ENCODE peak calls at places on chromosomes 11 and 22, in nine cellular contexts. I is T-helper 1 cell, O is psoas muscle, Y is astrocyte of the cerebellum, D is SJSA1, H is endodermal cell, U is NAMALWA, P is SJCRH30, F is SK-N-SH. B is an unnamed sample.

GRCh38 chr11:33000181-33000580 is 15.5 kb upstream of the DEPDC7 start:
- DNase-seq in I (no peak), O (no peak), Y (peak; percentile 64), D (peak; percentile 23), H (no peak), U (no peak), P (no peak), F (no peak), B (peak; percentile 45)

GRCh38 chr22:47063071-47063509 is 300.6 kb downstream of the TBC1D22A start:
- DNase-seq in I (no peak), O (no peak), Y (no peak), D (no peak), H (peak; percentile 33), U (no peak), P (no peak), F (no peak), B (no peak)

GRCh38 chr22:20509344-20510047 is 2.1 kb downstream of the MED15 start:
- DNase-seq in I (peak; percentile 44), O (peak; percentile 71), Y (peak; percentile 83), D (peak; percentile 90), H (no peak), U (peak; percentile 73), P (peak; percentile 39), F (peak; percentile 48), B (peak; percentile 78)

GRCh38 chr11:132238331-132238730 is 867.9 kb downstream of the NTM start:
- DNase-seq in I (no peak), O (no peak), Y (no peak), D (no peak), H (no peak), U (no peak), P (no peak), F (no peak), B (no peak)

GRCh38 chr11:118918128-118918685 is 7.5 kb downstream of the BCL9L start:
- DNase-seq in I (no peak), O (peak; percentile 88), Y (peak; percentile 90), D (peak; percentile 31), H (peak; percentile 95), U (no peak), P (no peak), F (peak; percentile 53), B (no peak)

GRCh38 chr22:39419096-39419495 is 19.5 kb downstream of the TAB1 start:
- DNase-seq in I (no peak), O (no peak), Y (no peak), D (no peak), H (no peak), U (no peak), P (no peak), F (no peak), B (no peak)

GRCh38 chr11:23404225-23405160 is 544.2 kb upstream of the CCDC179 start:
- DNase-seq in I (no peak), O (no peak), Y (no peak), D (no peak), H (no peak), U (no peak), P (no peak), F (no peak), B (no peak)

GRCh38 chr11:78045851-78046485 is 17.7 kb upstream of the THRSP start:
- DNase-seq in I (peak; percentile 75), O (peak; percentile 86), Y (no peak), D (peak; percentile 59), H (peak; percentile 93), U (peak; percentile 75), P (peak; percentile 79), F (peak; percentile 94), B (no peak)

GRCh38 chr22:42292726-42293520 is 22.5 kb upstream of the TCF20 start:
- DNase-seq in I (no peak), O (no peak), Y (no peak), D (no peak), H (no peak), U (no peak), P (no peak), F (no peak), B (no peak)

GRCh38 chr22:30167327-30167726 is 79.2 kb downstream of the LIF start:
- DNase-seq in I (no peak), O (no peak), Y (no peak), D (no peak), H (no peak), U (no peak), P (no peak), F (no peak), B (no peak)

GRCh38 chr11:129283141-129283540 is 91.0 kb upstream of the ARHGAP32 start:
- DNase-seq in I (no peak), O (no peak), Y (no peak), D (no peak), H (peak; percentile 70), U (no peak), P (no peak), F (no peak), B (no peak)

GRCh38 chr11:11451501-11452005 is 98.5 kb upstream of the CSNK2A3 start:
- DNase-seq in I (no peak), O (no peak), Y (no peak), D (peak; percentile 50), H (no peak), U (no peak), P (no peak), F (no peak), B (no peak)

GRCh38 chr22:30210235-30210831 is 36.2 kb downstream of the LIF start:
- DNase-seq in I (no peak), O (no peak), Y (no peak), D (peak; percentile 75), H (peak; percentile 63), U (no peak), P (peak; percentile 82), F (peak; percentile 15), B (no peak)

GRCh38 chr11:121964591-121964990 is 151.4 kb downstream of the BLID start:
- DNase-seq in I (no peak), O (no peak), Y (no peak), D (peak; percentile 14), H (no peak), U (no peak), P (no peak), F (no peak), B (peak; percentile 11)

GRCh38 chr11:65575568-65576231 is at the start of gene EHBP1L1:
- DNase-seq in I (peak; percentile 86), O (peak; percentile 81), Y (no peak), D (peak; percentile 81), H (peak; percentile 73), U (peak; percentile 79), P (no peak), F (peak; percentile 91), B (no peak)

GRCh38 chr11:79116600-79116999 is 324.2 kb downstream of the TENM4 start:
- DNase-seq in I (no peak), O (no peak), Y (no peak), D (no peak), H (no peak), U (no peak), P (peak; percentile 22), F (no peak), B (no peak)

GRCh38 chr11:125892994-125893393 is 5.5 kb downstream of the HYLS1 start:
- DNase-seq in I (no peak), O (no peak), Y (no peak), D (no peak), H (no peak), U (no peak), P (no peak), F (no peak), B (no peak)

GRCh38 chr11:83025267-83025704 is 46.4 kb downstream of the RAB30 start:
- DNase-seq in I (no peak), O (no peak), Y (no peak), D (no peak), H (no peak), U (no peak), P (no peak), F (no peak), B (no peak)

B was measured in HFF-Myc.